ENCODE peak calls at places on chromosomes 11 and 22, in nine cellular contexts. U is EH; H is non-pigmented ciliary epithelial cell; K is central memory CD4-positive, alpha-beta T cell; T is ELF-1; I is stimulated activated CD4-positive, alpha-beta T cell treated with anti-CD3 and anti-CD28 coated beads, TNF-alpha, amount 100 ng/mL, for 4 hours; B is EL; A is CD8-positive, alpha-beta memory T cell; V is colonic mucosa. Q is an unnamed sample.

GRCh38 chr11:68008381-68009337 is 1.5 kb upstream of the ALDH3B1 start:
- DNase-seq in I (no peak), H (no peak), T (no peak), V (peak), K (no peak), U (no peak), A (no peak), B (no peak), Q (no peak)

GRCh38 chr11:74504100-74504691 is 10.7 kb upstream of the LIPT2 start:
- DNase-seq in T (no peak), B (no peak), A (no peak), H (no peak), K (no peak), U (no peak), V (no peak), I (no peak), Q (no peak)

GRCh38 chr11:108838102-108838803 is 173.4 kb downstream of the DDX10 start:
- DNase-seq in B (no peak), U (no peak), A (no peak), I (no peak), T (no peak), H (no peak), K (no peak), V (no peak), Q (no peak)

GRCh38 chr11:121582296-121582695 is 129.5 kb upstream of the SORL1-AS1 start:
- DNase-seq in A (no peak), T (no peak), K (peak), H (no peak), U (no peak), I (no peak), B (no peak), V (no peak), Q (no peak)

GRCh38 chr22:42433754-42434153 is 1.6 kb upstream of the NFAM1 start:
- DNase-seq in K (no peak), I (no peak), H (no peak), B (no peak), U (no peak), A (no peak), T (no peak), V (no peak), Q (no peak)

GRCh38 chr22:21929253-21929652 is 23.4 kb downstream of the PPM1F start:
- DNase-seq in H (no peak), K (no peak), T (no peak), I (no peak), V (no peak), B (no peak), A (no peak), U (no peak), Q (no peak)

GRCh38 chr11:57871231-57871630 is 109.6 kb downstream of the CTNND1 start:
- DNase-seq in H (no peak), I (no peak), T (no peak), K (no peak), A (no peak), B (no peak), V (no peak), U (no peak), Q (no peak)

GRCh38 chr11:1857064-1857463 is 4.2 kb downstream of the LSP1 start:
- DNase-seq in V (no peak), A (no peak), I (no peak), T (no peak), H (no peak), U (no peak), B (no peak), K (no peak), Q (no peak)

GRCh38 chr22:24803064-24803542 is 2.9 kb upstream of the SGSM1 start:
- DNase-seq in V (peak), U (peak), T (peak), H (no peak), I (peak), A (peak), K (peak), B (peak), Q (peak)

GRCh38 chr11:126466288-126467045 is 111.0 kb downstream of the ST3GAL4 start:
- DNase-seq in I (no peak), B (no peak), V (no peak), T (no peak), U (no peak), A (no peak), H (no peak), K (no peak), Q (no peak)

GRCh38 chr11:96763244-96763643 is 373.4 kb downstream of the JRKL start:
- DNase-seq in B (no peak), U (no peak), K (no peak), H (peak), V (no peak), A (no peak), I (no peak), T (no peak), Q (no peak)

GRCh38 chr11:17602105-17603001 is 55.3 kb downstream of the OTOG start:
- DNase-seq in V (no peak), B (no peak), I (no peak), U (no peak), T (no peak), K (no peak), H (no peak), A (no peak), Q (no peak)

GRCh38 chr11:93519179-93519578 is 24.0 kb downstream of the SMCO4 start:
- DNase-seq in T (no peak), A (no peak), B (no peak), H (no peak), V (no peak), K (no peak), U (no peak), I (no peak), Q (no peak)

GRCh38 chr22:35538801-35539321 is 1.8 kb upstream of the RASD2 start:
- DNase-seq in B (peak), T (peak), I (no peak), V (peak), A (no peak), U (peak), K (no peak), H (no peak), Q (no peak)

GRCh38 chr11:95341246-95341645 is 110.2 kb upstream of the SESN3 start:
- DNase-seq in H (no peak), U (no peak), T (peak), I (no peak), V (no peak), K (no peak), B (no peak), A (no peak), Q (no peak)

GRCh38 chr11:68446046-68446725 is 14.4 kb upstream of the PPP6R3 start:
- DNase-seq in V (no peak), B (no peak), I (no peak), A (no peak), H (no peak), U (no peak), K (no peak), T (no peak), Q (no peak)

GRCh38 chr11:1116104-1116503 is 41.4 kb downstream of the MUC2 start:
- DNase-seq in U (no peak), H (no peak), B (no peak), I (no peak), V (no peak), T (no peak), A (no peak), K (no peak), Q (no peak)

GRCh38 chr11:69558519-69558941 is 77.1 kb downstream of the LINC01488 start:
- DNase-seq in V (no peak), T (no peak), B (no peak), U (no peak), A (peak), K (peak), I (no peak), H (no peak), Q (no peak)

GRCh38 chr11:117862019-117862725 is 14.3 kb downstream of the FXYD6 start:
- DNase-seq in K (no peak), A (no peak), I (no peak), H (no peak), U (no peak), T (no peak), B (no peak), V (no peak), Q (no peak)